ENCODE peak calls at places on chromosomes 6 and 20, in seven cellular contexts. X is EH; K is retina; V is hippocampal formation; T is iPS DF 19.7; E is HS-5; P is activated naive CD8-positive, alpha-beta T cell treated with anti-CD3 and anti-CD28 coated beads, Interleukin-2, amount 50 U/mL, for 24 hours. M is an unnamed sample.

GRCh38 chr6:138545621-138545980 is 46.3 kb upstream of the NHSL1 start:
- DNase-seq in T (peak), K (peak), P (no peak), V (no peak), E (no peak), X (peak), M (no peak)

GRCh38 chr6:63418741-63419140 is 99.0 kb upstream of the LGSN start:
- DNase-seq in X (no peak), T (no peak), K (no peak), P (no peak), E (no peak), V (peak), M (no peak)

GRCh38 chr6:53765270-53765669 is 29.5 kb upstream of the LRRC1 start:
- DNase-seq in P (no peak), T (no peak), X (peak), V (no peak), K (no peak), E (no peak), M (no peak)

GRCh38 chr20:3616250-3616649 is 46.9 kb downstream of the GFRA4 start:
- DNase-seq in E (peak), V (no peak), T (peak), P (no peak), X (peak), K (no peak), M (no peak)

GRCh38 chr6:14964486-14964885 is 281.4 kb upstream of the JARID2 start:
- DNase-seq in P (no peak), K (peak), T (no peak), E (no peak), X (no peak), V (no peak), M (no peak)

GRCh38 chr20:48490976-48491657 is 336.7 kb downstream of the PREX1 start:
- DNase-seq in K (peak), V (no peak), T (no peak), E (no peak), P (no peak), X (no peak), M (no peak)

GRCh38 chr20:15297059-15297875 is 959.9 kb upstream of the FLRT3 start:
- DNase-seq in T (no peak), K (no peak), E (no peak), P (no peak), V (no peak), X (no peak), M (no peak)

GRCh38 chr20:32149566-32150170 is 40.2 kb downstream of the TM9SF4 start:
- DNase-seq in K (no peak), E (no peak), T (no peak), V (no peak), X (peak), P (no peak), M (no peak)

GRCh38 chr6:133214267-133214666 is 26.9 kb upstream of the EYA4 start:
- DNase-seq in T (no peak), K (no peak), V (no peak), P (no peak), E (no peak), X (no peak), M (no peak)

GRCh38 chr6:46998436-46999017 is 43.6 kb downstream of the ADGRF1 start:
- DNase-seq in T (no peak), X (peak), P (no peak), V (no peak), E (no peak), K (no peak), M (no peak)

GRCh38 chr6:2441881-2442475 is 196.6 kb upstream of the GMDS start:
- DNase-seq in X (peak), P (no peak), V (no peak), T (no peak), E (no peak), K (no peak), M (no peak)

GRCh38 chr20:18427214-18427613 is 39.6 kb downstream of the DZANK1 start:
- DNase-seq in P (no peak), E (no peak), K (no peak), X (no peak), T (no peak), V (no peak), M (no peak)

GRCh38 chr6:85580878-85581267 is 12.8 kb downstream of the SNX14 start:
- DNase-seq in T (peak), V (no peak), X (peak), E (no peak), K (no peak), P (no peak), M (no peak)

GRCh38 chr20:23106271-23106851 is 20.2 kb upstream of the CD93 start:
- DNase-seq in K (no peak), P (no peak), V (no peak), E (no peak), X (no peak), T (no peak), M (no peak)

GRCh38 chr20:50891138-50891537 is 40.1 kb downstream of the ADNP start:
- DNase-seq in K (no peak), V (no peak), X (peak), P (no peak), T (no peak), E (no peak), M (no peak)

GRCh38 chr6:19375613-19376012 is 461.6 kb upstream of the ID4 start:
- DNase-seq in X (no peak), K (no peak), P (no peak), V (no peak), T (no peak), E (no peak), M (no peak)

GRCh38 chr6:136066005-136066404 is 184.1 kb downstream of the MTFR2 start:
- DNase-seq in E (no peak), X (peak), P (no peak), T (no peak), V (no peak), K (no peak), M (no peak)

GRCh38 chr6:63598001-63598250 is 25.6 kb downstream of the LOC128125822 start:
- DNase-seq in T (no peak), E (no peak), X (no peak), V (no peak), P (no peak), K (no peak), M (no peak)

GRCh38 chr6:138576303-138576702 is 77.0 kb upstream of the NHSL1 start:
- DNase-seq in V (no peak), K (peak), E (no peak), T (no peak), X (no peak), P (no peak), M (no peak)

GRCh38 chr6:138387577-138388368 is 10.1 kb downstream of the SMIM28 start:
- DNase-seq in X (no peak), T (no peak), P (no peak), E (no peak), K (no peak), V (no peak), M (no peak)

GRCh38 chr20:40564997-40565680 is 123.9 kb downstream of the MAFB start:
- DNase-seq in X (peak), E (peak), P (no peak), T (no peak), V (no peak), K (no peak), M (no peak)

GRCh38 chr20:61753987-61754956 is 311.4 kb downstream of the TAF4 start:
- DNase-seq in E (no peak), V (no peak), P (no peak), K (no peak), X (no peak), T (no peak), M (no peak)

GRCh38 chr6:169454204-169454871 is 200.7 kb upstream of the THBS2 start:
- DNase-seq in V (no peak), P (no peak), E (no peak), K (no peak), X (peak), T (no peak), M (no peak)

GRCh38 chr20:4666001-4666470 is 55.7 kb upstream of the PRND start:
- DNase-seq in P (peak), K (no peak), E (peak), V (no peak), X (peak), T (no peak), M (no peak)

GRCh38 chr6:151067684-151068596 is 171.8 kb upstream of the AKAP12 start:
- DNase-seq in K (no peak), V (no peak), E (peak), P (no peak), X (peak), T (no peak), M (no peak)

GRCh38 chr6:85470023-85470410 is 20.1 kb downstream of the NT5E start:
- DNase-seq in V (no peak), E (no peak), T (no peak), X (peak), K (no peak), P (no peak), M (no peak)

GRCh38 chr6:169344651-169345050 is 91.0 kb upstream of the THBS2 start:
- DNase-seq in E (no peak), P (no peak), T (no peak), X (peak), V (no peak), K (peak), M (no peak)

GRCh38 chr20:57583289-57584257 is 22.7 kb downstream of the PCK1 start:
- DNase-seq in K (no peak), V (no peak), T (no peak), P (no peak), E (no peak), X (no peak), M (no peak)

GRCh38 chr6:85580104-85580877 is 13.4 kb downstream of the SNX14 start:
- DNase-seq in T (no peak), E (no peak), P (no peak), K (no peak), X (no peak), V (no peak), M (no peak)

GRCh38 chr6:125375841-125376240 is 74.1 kb upstream of the HDDC2 start:
- DNase-seq in X (peak), P (no peak), E (no peak), K (no peak), V (no peak), T (no peak), M (no peak)

GRCh38 chr6:118650500-118651281 is 700 bp downstream of the CEP85L start:
- DNase-seq in T (no peak), E (no peak), P (peak), K (peak), X (peak), V (peak), M (no peak)

GRCh38 chr6:28446818-28447511 is 3.7 kb upstream of the ZSCAN23 start:
- DNase-seq in V (peak), P (peak), K (peak), E (no peak), X (peak), T (no peak), M (no peak)

GRCh38 chr6:156953125-156953477 is 175.9 kb downstream of the ARID1B start:
- DNase-seq in X (no peak), V (no peak), K (peak), T (no peak), P (no peak), E (no peak), M (no peak)

GRCh38 chr6:136546321-136546720 is 3.9 kb downstream of the MAP7 start:
- DNase-seq in K (no peak), T (no peak), V (no peak), E (no peak), X (no peak), P (no peak), M (no peak)

GRCh38 chr6:2891768-2892170 is 11.3 kb downstream of the SERPINB9 start:
- DNase-seq in V (no peak), E (no peak), X (no peak), P (peak), K (peak), T (no peak), M (no peak)